ENCODE peak calls at places on chromosomes 2 and 18, in nine cellular contexts. K is CD8-positive, alpha-beta T cell; B is HepG2; U is kidney; R is heart left ventricle; A is A549; D is Peyer's patch; X is astrocyte; Z is Panc1. W is an unnamed sample.
A peak's percentile ranks its signal among the peaks of the same experiment; 100 is the strongest.

GRCh38 chr2:199929257-199929656 is 18.2 kb downstream of the C2orf69 start:
- DNase-seq in K (no peak), B (no peak), U (no peak), R (no peak), A (no peak), D (no peak), X (no peak), Z (no peak), W (no peak)

GRCh38 chr18:7958897-7959146 is 391.7 kb downstream of the PTPRM start:
- DNase-seq in K (no peak), B (no peak), U (no peak), R (no peak), A (no peak), D (no peak), X (no peak), Z (no peak), W (no peak)

GRCh38 chr2:239039479-239039861 is 191.6 kb downstream of the TWIST2 start:
- DNase-seq in K (no peak), B (no peak), U (no peak), R (no peak), A (no peak), D (peak; percentile 37), X (no peak), Z (no peak), W (no peak)

GRCh38 chr2:172296267-172297046 is 130.9 kb upstream of the ITGA6 start:
- DNase-seq in K (no peak), B (no peak), U (no peak), R (no peak), A (no peak), D (no peak), X (no peak), Z (no peak), W (no peak)

GRCh38 chr18:74468547-74469014 is 11.5 kb upstream of the DIPK1C start:
- DNase-seq in K (no peak), B (no peak), U (no peak), R (no peak), A (no peak), D (no peak), X (peak; percentile 65), Z (no peak), W (no peak)

GRCh38 chr18:60070631-60071030 is 170.8 kb downstream of the PMAIP1 start:
- DNase-seq in K (no peak), B (no peak), U (no peak), R (no peak), A (no peak), D (no peak), X (peak; percentile 36), Z (no peak), W (no peak)

GRCh38 chr2:120105360-120105759 is 92.5 kb downstream of the EPB41L5 start:
- DNase-seq in K (no peak), B (no peak), U (no peak), R (no peak), A (no peak), D (no peak), X (no peak), Z (no peak), W (no peak)

GRCh38 chr2:164620873-164621760 is at the start of gene GRB14:
- DNase-seq in K (no peak), B (peak; percentile 32), U (peak; percentile 96), R (peak; percentile 23), A (peak; percentile 76), D (peak; percentile 67), X (no peak), Z (no peak), W (peak; percentile 32)

GRCh38 chr2:124836415-124836814 is 811.3 kb downstream of the CNTNAP5 start:
- DNase-seq in K (no peak), B (no peak), U (no peak), R (no peak), A (no peak), D (no peak), X (peak; percentile 70), Z (no peak), W (no peak)

GRCh38 chr18:78932281-78932680 is 47.3 kb upstream of the SALL3 start:
- DNase-seq in K (no peak), B (no peak), U (peak; percentile 57), R (no peak), A (no peak), D (no peak), X (no peak), Z (no peak), W (no peak)

GRCh38 chr2:227491391-227491790 is 19.4 kb downstream of the AGFG1 start:
- DNase-seq in K (no peak), B (no peak), U (no peak), R (no peak), A (no peak), D (no peak), X (no peak), Z (no peak), W (no peak)

GRCh38 chr2:20823917-20824316 is 1.0 kb upstream of the LDAH start:
- DNase-seq in K (no peak), B (no peak), U (no peak), R (no peak), A (no peak), D (no peak), X (no peak), Z (no peak), W (peak; percentile 31)

GRCh38 chr2:84908948-84909713 is 3.7 kb downstream of the TMSB10 start:
- DNase-seq in K (no peak), B (no peak), U (no peak), R (no peak), A (no peak), D (no peak), X (no peak), Z (no peak), W (peak; percentile 33)

GRCh38 chr18:49279487-49279886 is 181.0 kb downstream of the DYM start:
- DNase-seq in K (no peak), B (no peak), U (no peak), R (no peak), A (no peak), D (no peak), X (no peak), Z (no peak), W (no peak)

GRCh38 chr2:240319855-240320560 is 115.5 kb upstream of the GPC1 start:
- DNase-seq in K (no peak), B (no peak), U (peak; percentile 84), R (peak; percentile 63), A (no peak), D (no peak), X (peak; percentile 98), Z (no peak), W (no peak)

GRCh38 chr18:3870914-3871313 is 420.9 kb downstream of the TGIF1 start:
- DNase-seq in K (no peak), B (no peak), U (no peak), R (no peak), A (no peak), D (no peak), X (no peak), Z (no peak), W (no peak)

GRCh38 chr18:24814521-24814920 is 354.1 kb downstream of the HRH4 start:
- DNase-seq in K (no peak), B (no peak), U (no peak), R (no peak), A (no peak), D (no peak), X (no peak), Z (no peak), W (no peak)

GRCh38 chr18:24818451-24818850 is 358.0 kb downstream of the HRH4 start:
- DNase-seq in K (no peak), B (no peak), U (no peak), R (no peak), A (no peak), D (no peak), X (no peak), Z (no peak), W (no peak)

GRCh38 chr18:24819141-24819890 is 358.9 kb downstream of the HRH4 start:
- DNase-seq in K (no peak), B (no peak), U (no peak), R (no peak), A (no peak), D (no peak), X (no peak), Z (no peak), W (no peak)

GRCh38 chr18:24818069-24818395 is 357.6 kb downstream of the HRH4 start:
- DNase-seq in K (no peak), B (no peak), U (no peak), R (no peak), A (no peak), D (no peak), X (no peak), Z (no peak), W (no peak)

DNA sequence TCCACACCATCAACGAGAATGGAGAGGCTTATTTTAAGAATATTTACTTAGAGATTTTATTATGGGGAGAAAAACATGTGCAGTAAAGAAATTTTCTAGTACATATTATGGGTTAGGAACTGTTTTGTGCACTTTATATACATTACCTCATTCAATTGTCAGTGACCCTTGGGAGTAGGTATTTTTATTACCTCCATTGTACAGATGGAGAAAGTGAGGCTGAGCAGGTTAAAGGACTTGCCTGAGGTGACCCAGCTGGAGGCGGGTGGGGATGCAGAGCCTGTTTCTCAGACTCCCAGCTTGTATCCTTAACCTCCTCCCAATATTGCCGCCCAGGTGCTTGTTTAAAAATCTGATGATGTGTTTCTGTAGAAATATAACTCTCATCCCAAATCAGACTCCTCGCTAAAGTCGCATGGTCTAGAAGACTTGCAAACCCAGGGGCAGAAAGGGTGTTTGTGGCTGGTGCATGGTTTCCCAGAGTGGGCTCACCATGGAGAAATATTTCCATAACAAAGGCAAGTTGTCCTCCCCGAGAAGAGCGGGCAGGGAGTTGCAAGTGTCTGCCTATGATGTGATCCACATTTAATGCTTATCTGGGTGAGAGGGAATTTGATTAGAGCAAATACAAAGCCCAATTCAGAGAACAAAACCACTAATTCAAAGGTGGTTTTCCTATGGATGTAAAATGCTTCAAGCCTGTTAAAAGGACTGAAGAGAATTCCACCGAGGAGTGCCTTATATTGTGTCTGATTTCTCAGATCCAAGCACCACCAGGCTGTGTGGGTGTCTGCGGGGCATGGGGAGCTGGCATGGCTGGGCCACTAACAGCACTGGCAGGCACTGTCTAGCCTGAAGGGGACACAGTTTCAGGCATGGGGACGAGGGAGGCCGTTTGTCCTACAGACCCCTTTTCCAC is 357.0 kb downstream of the HRH4 start:
- DNase-seq in K (no peak), B (no peak), U (no peak), R (no peak), A (no peak), D (no peak), X (no peak), Z (no peak), W (no peak)
- H3K4me1 ChIP-seq in K (no peaks in the 10 kb centered on the region), B (no peaks in the 10 kb centered on the region), U (no peaks in the 10 kb centered on the region), R (no peaks in the 10 kb centered on the region), A (no peaks in the 10 kb centered on the region), D (no peaks in the 10 kb centered on the region), X (no peaks in the 10 kb centered on the region), Z (no peaks in the 10 kb centered on the region), W (no peaks in the 10 kb centered on the region)

GRCh38 chr2:234422242-234422641 is 74.6 kb downstream of the ARL4C start:
- DNase-seq in K (no peak), B (peak; percentile 74), U (no peak), R (no peak), A (peak; percentile 92), D (no peak), X (peak; percentile 95), Z (peak; percentile 93), W (peak; percentile 89)
- H3K4me1 ChIP-seq in K (peaks cover 76% of the 10 kb centered on the region), B (peaks cover 10% of the 10 kb centered on the region), U (no peaks in the 10 kb centered on the region), R (peaks cover 61% of the 10 kb centered on the region), A (peaks cover 48% of the 10 kb centered on the region), D (peaks cover 13% of the 10 kb centered on the region), X (peaks cover 17% of the 10 kb centered on the region), Z (peaks cover 23% of the 10 kb centered on the region), W (peaks cover 8% of the 10 kb centered on the region)

GRCh38 chr2:100886054-100886453 is 66.1 kb downstream of the NPAS2 start:
- DNase-seq in K (no peak), B (no peak), U (no peak), R (no peak), A (no peak), D (no peak), X (no peak), Z (no peak), W (no peak)
- H3K4me1 ChIP-seq in K (no peaks in the 10 kb centered on the region), B (peaks cover 80% of the 10 kb centered on the region), U (peaks cover 6% of the 10 kb centered on the region), R (peaks cover 24% of the 10 kb centered on the region), A (peaks cover 92% of the 10 kb centered on the region), D (no peaks in the 10 kb centered on the region), X (peaks cover 16% of the 10 kb centered on the region), Z (peaks cover 34% of the 10 kb centered on the region), W (peaks cover 4% of the 10 kb centered on the region)

GRCh38 chr2:46336560-46336959 is 39.4 kb downstream of the EPAS1 start:
- DNase-seq in K (no peak), B (no peak), U (no peak), R (no peak), A (no peak), D (no peak), X (peak; percentile 53), Z (no peak), W (peak; percentile 54)
- H3K4me1 ChIP-seq in K (peaks cover 10% of the 10 kb centered on the region), B (peaks cover 90% of the 10 kb centered on the region), U (peaks cover 62% of the 10 kb centered on the region), R (peaks cover 95% of the 10 kb centered on the region), A (peaks cover 93% of the 10 kb centered on the region), D (no peaks in the 10 kb centered on the region), X (peaks cover 34% of the 10 kb centered on the region), Z (peaks cover 62% of the 10 kb centered on the region), W (peaks cover 53% of the 10 kb centered on the region)